ENCODE peak calls at places on chromosomes 12 and 14, in eight cellular contexts. Z is IMR-90, V is K562, A is MM.1S, N is H9, F is astrocyte, M is GM23338, B is fibroblast of lung. I is an unnamed sample.

GRCh38 chr12:12018454-12018853 is 52.3 kb upstream of the BCL2L14 start:
- DNase-seq in F (peak), M (no peak), N (no peak), V (no peak), B (peak), A (no peak), Z (peak), I (no peak)

GRCh38 chr14:76324133-76324532 is 51.8 kb upstream of the ESRRB start:
- DNase-seq in B (no peak), F (no peak), A (no peak), N (no peak), Z (no peak), V (no peak), M (no peak), I (no peak)

GRCh38 chr12:127509066-127509778 is 757.7 kb upstream of the TMEM132C start:
- DNase-seq in A (peak), B (peak), F (peak), V (no peak), Z (peak), M (no peak), N (no peak), I (no peak)

GRCh38 chr12:92912052-92912451 is 17.0 kb downstream of the EEA1 start:
- DNase-seq in F (peak), N (no peak), B (peak), A (no peak), V (no peak), M (no peak), Z (peak), I (no peak)

GRCh38 chr12:121857322-121858246 is 1.1 kb downstream of the HPD start:
- DNase-seq in F (peak), M (no peak), Z (no peak), B (peak), V (no peak), A (no peak), N (peak), I (no peak)

GRCh38 chr14:82528011-82528410 is 994.4 kb upstream of the SEL1L start:
- DNase-seq in N (no peak), F (no peak), B (no peak), Z (no peak), A (no peak), V (no peak), M (no peak), I (no peak)

GRCh38 chr14:96783306-96784224 is 13.6 kb upstream of the VRK1 start:
- DNase-seq in F (peak), A (no peak), N (no peak), Z (no peak), V (no peak), B (no peak), M (no peak), I (no peak)

GRCh38 chr14:35390577-35391387 is 13.8 kb downstream of the NFKBIA start:
- DNase-seq in Z (no peak), F (peak), V (peak), N (no peak), B (no peak), A (no peak), M (no peak), I (no peak)

GRCh38 chr14:99234982-99235491 is 37.0 kb downstream of the BCL11B start:
- DNase-seq in N (peak), F (peak), V (no peak), Z (no peak), M (peak), A (no peak), B (no peak), I (peak)

GRCh38 chr12:84638811-84639368 is 273.7 kb downstream of the SLC6A15 start:
- DNase-seq in Z (peak), N (no peak), V (no peak), F (peak), B (peak), M (no peak), A (no peak), I (no peak)
- H2AFZ ChIP-seq in Z (peak), N (no peak), V (no peak), F (no peak), B (no peak), M (no peak), A (peak), I (no peak)

DNA sequence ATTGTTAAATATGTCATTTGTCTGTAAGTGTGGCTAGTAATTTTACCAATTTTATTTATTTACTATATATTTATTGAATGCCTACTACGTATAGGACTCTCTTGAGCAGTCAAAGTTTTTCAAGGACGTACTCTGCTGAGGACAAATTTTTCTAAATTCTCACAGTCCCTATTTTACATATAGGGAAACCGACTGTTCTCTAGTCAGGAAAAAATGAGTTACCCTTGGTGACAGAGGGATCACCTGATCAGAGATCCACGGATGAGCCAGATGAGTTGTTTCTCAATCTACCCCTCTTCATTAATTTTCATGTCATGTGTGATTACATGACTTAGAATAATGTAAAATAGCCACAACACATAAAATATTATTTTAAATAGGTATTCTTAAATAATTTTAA is 96.2 kb upstream of the SLC38A2 start:
- DNase-seq in M (no peak), F (no peak), A (no peak), B (no peak), Z (no peak), V (no peak), N (no peak), I (no peak)
- H3K27ac ChIP-seq in M (no peak), F (no peak), A (no peak), B (no peak), Z (no peak), V (no peak), N (no peak), I (no peak)

DNA sequence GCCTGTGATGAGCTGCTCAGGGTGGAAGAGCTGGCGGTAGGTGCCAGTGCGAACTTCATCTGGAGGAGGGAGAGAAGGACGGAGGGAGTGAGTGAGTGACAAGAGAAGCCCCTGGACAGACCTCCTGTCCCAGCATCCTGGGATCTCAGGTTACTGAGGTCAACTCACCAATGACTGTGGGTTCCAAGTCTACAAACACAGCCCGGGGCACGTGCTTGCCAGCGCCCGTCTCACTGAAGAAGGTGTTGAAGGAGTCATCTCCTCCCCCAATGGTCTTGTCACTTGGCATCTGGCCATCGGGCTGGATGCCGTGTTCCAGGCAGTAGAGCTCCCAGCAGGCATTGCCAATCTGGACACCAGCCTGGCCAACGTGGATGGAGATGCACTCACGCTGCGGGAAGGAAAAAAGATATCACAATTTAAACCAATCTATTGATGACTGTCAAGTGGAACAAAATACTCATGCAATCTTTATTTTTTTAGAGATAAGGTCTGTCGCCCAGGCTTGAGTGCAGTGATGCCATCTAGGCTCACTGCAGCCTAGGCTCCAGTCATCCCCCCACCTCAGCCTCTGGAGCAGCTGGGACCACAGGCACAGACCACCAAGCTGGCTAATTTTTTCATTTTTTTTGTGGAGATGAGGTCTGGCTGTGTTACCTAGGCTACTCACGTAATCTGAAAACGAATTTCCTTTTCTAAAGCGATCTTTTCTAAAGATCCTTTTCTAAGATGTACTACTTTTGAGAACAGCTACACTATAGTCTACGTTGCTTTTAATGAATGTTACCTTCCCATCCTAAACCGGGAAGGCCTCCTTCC is 1.7 kb downstream of the TUBA1B start:
- DNase-seq in N (no peak), M (no peak), B (no peak), V (no peak), Z (no peak), A (no peak), F (no peak), I (no peak)
- H2AFZ ChIP-seq in N (no peak), M (no peak), B (no peak), V (no peak), Z (peak), A (no peak), F (no peak), I (no peak)

DNA sequence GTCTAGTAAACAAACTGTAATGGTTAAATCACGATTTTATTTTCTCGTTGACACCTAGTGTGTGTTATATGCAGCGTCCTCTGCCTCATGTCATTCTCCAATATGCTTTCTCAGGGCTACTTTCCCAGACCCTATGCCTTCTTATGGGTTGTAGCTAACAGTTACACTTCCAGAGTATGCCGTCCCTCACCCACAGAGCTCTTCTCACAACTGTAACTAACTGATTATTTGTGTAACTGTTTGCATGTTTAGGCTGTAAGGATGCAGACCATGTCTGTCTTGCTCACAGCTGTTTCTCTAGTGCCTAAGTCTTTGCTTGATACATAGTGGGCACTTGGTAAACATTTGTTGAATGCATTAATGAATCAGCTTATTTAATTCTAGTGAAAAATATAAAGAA is 417.5 kb downstream of the ZFP36L1 start:
- DNase-seq in M (no peak), B (no peak), N (no peak), V (no peak), Z (no peak), F (no peak), A (no peak), I (no peak)
- H3K27ac ChIP-seq in M (no peak), B (no peak), N (no peak), V (no peak), Z (no peak), F (no peak), A (no peak), I (no peak)

DNA sequence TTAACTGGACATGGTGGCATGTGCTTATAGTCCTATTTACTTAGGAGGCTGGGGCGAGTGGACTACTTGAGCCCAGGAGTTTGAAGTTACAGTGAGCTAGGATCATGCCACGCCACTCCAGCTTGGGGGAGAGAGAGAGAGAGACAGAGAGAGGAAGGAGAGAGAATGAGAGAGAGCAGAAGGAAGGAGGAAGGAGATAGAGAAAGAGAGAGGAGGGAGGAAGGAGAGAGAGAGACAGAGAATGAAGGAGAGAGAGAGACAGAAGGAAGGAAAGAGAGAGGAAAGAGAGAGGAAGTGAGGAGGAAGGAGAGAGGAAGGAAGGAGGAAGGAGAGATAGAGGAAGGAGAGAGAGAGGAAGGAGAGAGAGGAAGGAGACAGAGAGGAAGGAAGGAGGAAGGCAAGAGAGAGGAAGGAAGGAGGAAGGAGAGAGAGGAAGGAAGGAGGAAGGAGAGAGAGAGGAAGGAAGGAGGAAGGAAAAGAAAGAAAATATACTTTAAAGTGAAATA is 93.5 kb upstream of the PTPRB start:
- DNase-seq in V (no peak), A (no peak), M (no peak), F (no peak), Z (no peak), N (no peak), B (no peak), I (no peak)
- H2AFZ ChIP-seq in V (no peak), A (no peak), M (no peak), F (no peak), Z (no peak), N (no peak), B (no peak), I (no peak)

GRCh38 chr12:40980346-40981005 is 207.6 kb upstream of the PDZRN4 start:
- DNase-seq in M (no peak), Z (peak), F (peak), B (no peak), V (no peak), N (no peak), A (no peak), I (no peak)

GRCh38 chr12:40989785-40990184 is 198.3 kb upstream of the PDZRN4 start:
- DNase-seq in A (no peak), B (no peak), V (no peak), N (no peak), F (no peak), M (no peak), Z (no peak), I (no peak)

GRCh38 chr12:40988335-40988734 is 199.8 kb upstream of the PDZRN4 start:
- DNase-seq in F (no peak), V (no peak), A (no peak), Z (no peak), B (no peak), M (no peak), N (no peak), I (no peak)

GRCh38 chr12:40988831-40989230 is 199.3 kb upstream of the PDZRN4 start:
- DNase-seq in V (no peak), N (no peak), A (no peak), B (no peak), M (no peak), Z (no peak), F (no peak), I (no peak)

DNA sequence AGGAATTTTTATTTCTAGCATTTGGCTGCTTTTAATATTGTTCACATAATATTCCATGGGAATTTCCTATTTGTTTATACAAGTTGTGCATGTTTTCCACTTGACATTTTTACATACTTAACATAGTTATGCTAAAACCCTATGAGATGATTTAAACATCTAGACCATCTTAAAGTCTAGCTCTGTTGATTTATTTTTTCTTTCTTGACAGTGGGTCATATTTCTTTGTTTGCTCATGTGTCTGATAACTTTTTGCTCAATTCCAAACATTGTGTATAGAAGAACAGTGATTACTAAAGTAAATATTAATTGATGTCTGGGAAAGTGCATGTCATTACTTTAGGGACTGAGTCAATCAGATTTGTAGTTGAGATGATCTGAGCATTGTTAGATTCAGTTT is 202.1 kb upstream of the PDZRN4 start:
- DNase-seq in Z (no peak), A (no peak), B (no peak), N (no peak), F (peak), V (no peak), M (no peak), I (no peak)
- H3K27ac ChIP-seq in Z (no peak), A (no peak), B (no peak), N (no peak), F (no peak), V (no peak), M (no peak), I (no peak)